ENCODE peak calls at places on chromosome 4, in eight cellular contexts. Z, T, A, V, R, H, N and M are unnamed samples.

GRCh38 chr4:80180743-80181142 is 16.6 kb upstream of the PRDM8 start:
- DNase-seq in R (no peak), Z (no peak), N (peak; percentile 32), V (no peak), A (no peak), H (no peak), T (no peak), M (no peak)

GRCh38 chr4:182927505-182927904 is 10.3 kb upstream of the DCTD start:
- DNase-seq in Z (no peak), H (no peak), A (no peak), N (no peak), R (no peak), T (no peak), V (no peak), M (no peak)

GRCh38 chr4:112287258-112287873 is 1.7 kb upstream of the TIFA start:
- DNase-seq in T (no peak), A (no peak), Z (no peak), H (no peak), V (no peak), R (no peak), N (no peak), M (no peak)

GRCh38 chr4:4524364-4524763 is 17.5 kb downstream of the STX18 start:
- DNase-seq in R (no peak), T (no peak), H (no peak), Z (no peak), A (no peak), V (no peak), N (no peak), M (no peak)

GRCh38 chr4:141853091-141853734 is 216.8 kb downstream of the IL15 start:
- DNase-seq in V (no peak), R (peak; percentile 53), Z (no peak), A (no peak), T (no peak), N (peak; percentile 2), H (no peak), M (no peak)

GRCh38 chr4:25112349-25113008 is 47.8 kb downstream of the SEPSECS start:
- DNase-seq in H (no peak), T (no peak), V (no peak), Z (no peak), A (no peak), N (peak; percentile 16), R (no peak), M (no peak)

GRCh38 chr4:155777971-155778710 is 19.3 kb downstream of the GUCY1B1 start:
- DNase-seq in R (no peak), N (peak; percentile 31), V (no peak), H (no peak), Z (no peak), T (no peak), A (peak; percentile 32), M (peak; percentile 30)

GRCh38 chr4:114116861-114117260 is 137.4 kb upstream of the ARSJ start:
- DNase-seq in R (no peak), A (no peak), T (no peak), Z (no peak), N (no peak), H (no peak), V (no peak), M (no peak)

GRCh38 chr4:184318852-184319251 is 101.2 kb upstream of the ENPP6 start:
- DNase-seq in T (no peak), H (no peak), R (peak; percentile 7), A (no peak), N (no peak), Z (no peak), V (no peak), M (no peak)

GRCh38 chr4:20552004-20552403 is 148.3 kb upstream of the PACRGL start:
- DNase-seq in V (no peak), A (no peak), R (no peak), T (no peak), Z (no peak), H (no peak), N (no peak), M (no peak)

GRCh38 chr4:76964769-76965168 is 15.2 kb downstream of the SEPTIN11 start:
- DNase-seq in T (no peak), V (no peak), A (no peak), N (no peak), H (no peak), Z (no peak), R (no peak), M (no peak)